ENCODE peak calls at places on chromosome 19, in six cellular contexts. A, E, F, K, J and R are unnamed samples.

GRCh38 chr19:367963-368623 is 23.5 kb upstream of the MIER2 start:
- DNase-seq in A (no peak), E (no peak), F (no peak), K (no peak), J (no peak), R (no peak)

GRCh38 chr19:48561412-48561811 is 9.4 kb downstream of the SULT2B1 start:
- DNase-seq in A (peak; percentile 38), E (no peak), F (no peak), K (no peak), J (no peak), R (no peak)

GRCh38 chr19:1451916-1452801 is 2.2 kb downstream of the APC2 start:
- DNase-seq in A (peak; percentile 70), E (no peak), F (no peak), K (no peak), J (no peak), R (no peak)

GRCh38 chr19:2305974-2306806 is 1.8 kb downstream of the LINGO3 start:
- DNase-seq in A (no peak), E (no peak), F (no peak), K (no peak), J (peak; percentile 23), R (no peak)

GRCh38 chr19:13987101-13987890 is 18.8 kb downstream of the RFX1 start:
- DNase-seq in A (peak; percentile 76), E (no peak), F (no peak), K (no peak), J (no peak), R (no peak)

GRCh38 chr19:36213793-36214387 is 575 bp downstream of the ZNF565 start:
- DNase-seq in A (no peak), E (no peak), F (peak; percentile 37), K (no peak), J (no peak), R (no peak)

GRCh38 chr19:45499196-45500180 is 1.2 kb downstream of the PPM1N start:
- DNase-seq in A (no peak), E (peak; percentile 84), F (peak; percentile 18), K (no peak), J (peak; percentile 61), R (no peak)

GRCh38 chr19:294819-295686 is 3.9 kb upstream of the PLPP2 start:
- DNase-seq in A (peak; percentile 89), E (peak; percentile 84), F (peak; percentile 9), K (peak; percentile 46), J (peak; percentile 53), R (no peak)

GRCh38 chr19:34131100-34131499 is 41.2 kb upstream of the LSM14A start:
- DNase-seq in A (no peak), E (no peak), F (no peak), K (no peak), J (no peak), R (no peak)

GRCh38 chr19:55494172-55494761 is 6.0 kb downstream of the SSC5D start:
- DNase-seq in A (peak; percentile 76), E (no peak), F (peak; percentile 51), K (peak; percentile 86), J (no peak), R (no peak)

GRCh38 chr19:48881741-48882657 is 9.8 kb downstream of the PPP1R15A start:
- DNase-seq in A (no peak), E (no peak), F (no peak), K (no peak), J (peak; percentile 53), R (no peak)

GRCh38 chr19:41994994-41995958 is 1.2 kb upstream of the ATP1A3 start:
- DNase-seq in A (no peak), E (no peak), F (no peak), K (no peak), J (no peak), R (no peak)

GRCh38 chr19:43620061-43621001 is 902 bp upstream of the ZNF428 start:
- DNase-seq in A (no peak), E (no peak), F (no peak), K (no peak), J (no peak), R (no peak)

GRCh38 chr19:47613165-47614146 is 4.5 kb downstream of the BICRA start:
- DNase-seq in A (no peak), E (no peak), F (peak; percentile 85), K (peak; percentile 43), J (no peak), R (peak; percentile 75)

GRCh38 chr19:48461982-48462655 is 6.7 kb downstream of the KCNJ14 start:
- DNase-seq in A (peak; percentile 84), E (no peak), F (no peak), K (no peak), J (no peak), R (no peak)

GRCh38 chr19:17076539-17076919 is 952 bp downstream of the MYO9B start:
- DNase-seq in A (no peak), E (no peak), F (peak; percentile 22), K (no peak), J (no peak), R (no peak)

GRCh38 chr19:38204096-38204495 is 19.9 kb downstream of the DPF1 start:
- DNase-seq in A (no peak), E (no peak), F (no peak), K (no peak), J (no peak), R (no peak)

GRCh38 chr19:3632098-3632497 is 5.5 kb upstream of the CACTIN start:
- DNase-seq in A (peak; percentile 71), E (no peak), F (no peak), K (no peak), J (no peak), R (no peak)

GRCh38 chr19:41133260-41133659 is 19.0 kb downstream of the CYP2F1 start:
- DNase-seq in A (no peak), E (no peak), F (no peak), K (no peak), J (no peak), R (no peak)

GRCh38 chr19:16569609-16570320 is 2.5 kb downstream of the SLC35E1 start:
- DNase-seq in A (no peak), E (no peak), F (no peak), K (no peak), J (no peak), R (no peak)

GRCh38 chr19:43656436-43656835 is 13.5 kb downstream of the PLAUR start:
- DNase-seq in A (no peak), E (no peak), F (no peak), K (no peak), J (no peak), R (no peak)

GRCh38 chr19:17404015-17404414 is 1.4 kb downstream of the BST2 start:
- DNase-seq in A (no peak), E (no peak), F (no peak), K (no peak), J (no peak), R (no peak)

GRCh38 chr19:2108251-2109016 is 11.7 kb downstream of the IZUMO4 start:
- DNase-seq in A (peak; percentile 61), E (no peak), F (no peak), K (no peak), J (no peak), R (no peak)

GRCh38 chr19:20661150-20661819 is at the start of gene ZNF626:
- DNase-seq in A (peak; percentile 84), E (peak; percentile 81), F (peak; percentile 96), K (peak; percentile 98), J (peak; percentile 93), R (peak; percentile 91)

GRCh38 chr19:30649934-30650614 is 277.9 kb downstream of the ZNF536 start:
- DNase-seq in A (no peak), E (peak; percentile 72), F (peak; percentile 68), K (no peak), J (peak; percentile 19), R (peak; percentile 62)

GRCh38 chr19:21434967-21435544 is 38.1 kb downstream of the ZNF493 start:
- DNase-seq in A (no peak), E (no peak), F (no peak), K (no peak), J (no peak), R (no peak)

GRCh38 chr19:35986664-35987570 is 8.1 kb upstream of the SDHAF1 start:
- DNase-seq in A (peak; percentile 87), E (peak; percentile 67), F (no peak), K (no peak), J (peak; percentile 59), R (no peak)

GRCh38 chr19:38228491-38229439 is 4.7 kb upstream of the DPF1 start:
- DNase-seq in A (peak; percentile 76), E (no peak), F (no peak), K (no peak), J (no peak), R (no peak)

GRCh38 chr19:15280048-15280725 is 47.9 kb upstream of the EPHX3 start:
- DNase-seq in A (no peak), E (no peak), F (peak; percentile 67), K (no peak), J (no peak), R (no peak)

GRCh38 chr19:7685546-7686445 is 5.2 kb downstream of the TRAPPC5 start:
- DNase-seq in A (peak; percentile 45), E (no peak), F (no peak), K (no peak), J (no peak), R (no peak)
- TF ChIP-seq CTCF in A (no peak), E (no peak), F (no peak), K (no peak), J (no peak), R (no peak)

GRCh38 chr19:54432144-54432738 is 16.8 kb upstream of the LENG8 start:
- DNase-seq in A (no peak), E (no peak), F (no peak), K (no peak), J (no peak), R (no peak)

GRCh38 chr19:54431255-54431838 is 16.1 kb downstream of the TTYH1 start:
- DNase-seq in A (no peak), E (no peak), F (no peak), K (no peak), J (no peak), R (no peak)

GRCh38 chr19:54429545-54430227 is 14.4 kb downstream of the TTYH1 start:
- DNase-seq in A (peak; percentile 60), E (peak; percentile 11), F (no peak), K (no peak), J (no peak), R (no peak)

GRCh38 chr19:54429176-54429495 is 13.9 kb downstream of the TTYH1 start:
- DNase-seq in A (no peak), E (peak; percentile 6), F (no peak), K (no peak), J (no peak), R (no peak)

GRCh38 chr19:54430306-54431254 is 15.3 kb downstream of the TTYH1 start:
- DNase-seq in A (peak; percentile 91), E (peak; percentile 77), F (no peak), K (no peak), J (peak; percentile 65), R (no peak)
- TF ChIP-seq CTCF in A (no peak), E (peak; percentile 46), F (peak; percentile 4), K (peak; percentile 10), J (peak; percentile 24), R (peak; percentile 59)

GRCh38 chr19:10227215-10227971 is 3.7 kb downstream of the S1PR2 start:
- DNase-seq in A (peak; percentile 67), E (no peak), F (no peak), K (peak; percentile 46), J (no peak), R (no peak)
- TF ChIP-seq CTCF in A (no peak), E (no peak), F (peak; percentile 13), K (no peak), J (no peak), R (peak; percentile 17)

DNA sequence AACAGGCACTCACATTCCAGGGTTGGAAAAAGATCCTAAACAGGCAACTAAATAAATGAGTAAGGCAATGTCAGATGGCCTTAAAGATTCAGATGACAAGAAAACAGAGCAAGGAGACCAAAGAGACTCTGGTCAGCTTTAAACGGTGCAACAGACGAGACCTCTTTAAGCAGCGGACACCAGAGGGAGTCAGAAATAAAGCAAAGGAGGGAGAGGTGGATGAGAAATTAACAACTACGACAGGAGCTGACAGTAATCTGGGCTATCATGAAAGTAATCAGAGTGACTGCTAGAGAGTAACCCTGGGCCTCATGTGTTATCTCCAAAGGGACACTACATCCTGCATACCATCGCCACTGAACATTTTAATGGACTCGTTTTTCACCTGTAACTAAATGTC is 1.1 kb downstream of the ZNF550 start:
- DNase-seq in A (no peak), E (no peak), F (peak; percentile 15), K (no peak), J (no peak), R (no peak)
- TF ChIP-seq CTCF in A (no peak), E (no peak), F (peak; percentile 25), K (no peak), J (no peak), R (no peak)